ENCODE peak calls at places on chromosomes 2 and 18, in ten cellular contexts. Q is sigmoid colon, G is H1, T is GM12878, N is ovary, F is K562, C is tibial nerve, M is suprapubic skin, R is transverse colon, I is HepG2. H is an unnamed sample. For H3K27me3, the result is how much of the 10 kb centered on the place peaks cover.

GRCh38 chr18:49048361-49048760 is 97.6 kb upstream of the SMAD7 start:
- DNase-seq in Q (no peak), G (no peak), T (no peak), N (no peak), F (no peak), C (no peak), M (no peak), R (no peak), I (no peak), H (no peak)

GRCh38 chr2:32760628-32761027 is 132.8 kb downstream of the TTC27 start:
- DNase-seq in Q (no peak), G (no peak), T (no peak), N (no peak), F (no peak), C (no peak), M (no peak), R (no peak), I (no peak), H (no peak)

GRCh38 chr2:156112323-156112722 is 220.2 kb downstream of the NR4A2 start:
- DNase-seq in Q (no peak), G (no peak), T (no peak), N (no peak), F (no peak), C (no peak), M (no peak), R (no peak), I (no peak), H (no peak)

GRCh38 chr2:50722828-50723227 is 309.1 kb downstream of the NRXN1 start:
- DNase-seq in Q (no peak), G (no peak), T (no peak), N (no peak), F (no peak), C (no peak), M (no peak), R (no peak), I (no peak), H (no peak)

GRCh38 chr2:36667931-36668330 is 28.6 kb upstream of the VIT start:
- DNase-seq in Q (no peak), G (no peak), T (no peak), N (no peak), F (no peak), C (no peak), M (no peak), R (no peak), I (no peak), H (no peak)

GRCh38 chr2:235008584-235009044 is 56.8 kb downstream of the SH3BP4 start:
- DNase-seq in Q (no peak), G (no peak), T (no peak), N (no peak), F (no peak), C (no peak), M (no peak), R (peak), I (peak), H (peak)

GRCh38 chr2:203492965-203493364 is 42.1 kb downstream of the RAPH1 start:
- DNase-seq in Q (no peak), G (no peak), T (no peak), N (no peak), F (no peak), C (no peak), M (no peak), R (no peak), I (no peak), H (no peak)

GRCh38 chr2:170817999-170818293 is 1.3 kb downstream of the GAD1 start:
- DNase-seq in Q (no peak), G (peak), T (no peak), N (no peak), F (no peak), C (no peak), M (no peak), R (no peak), I (no peak), H (no peak)

GRCh38 chr18:10300739-10301138 is 153.7 kb upstream of the APCDD1 start:
- DNase-seq in Q (no peak), G (no peak), T (no peak), N (no peak), F (no peak), C (no peak), M (no peak), R (no peak), I (peak), H (no peak)

GRCh38 chr18:29154758-29155725 is 978.1 kb upstream of the CDH2 start:
- DNase-seq in Q (no peak), G (no peak), T (no peak), N (no peak), F (no peak), C (no peak), M (no peak), R (no peak), I (no peak), H (no peak)

GRCh38 chr18:61851940-61852451 is 40.8 kb downstream of the RNF152 start:
- DNase-seq in Q (no peak), G (no peak), T (no peak), N (no peak), F (no peak), C (no peak), M (no peak), R (no peak), I (no peak), H (no peak)

GRCh38 chr2:33158482-33159003 is 211.8 kb downstream of the LTBP1 start:
- DNase-seq in Q (no peak), G (no peak), T (no peak), N (no peak), F (no peak), C (no peak), M (no peak), R (no peak), I (no peak), H (no peak)

GRCh38 chr2:237298323-237299118 is 115.4 kb downstream of the COL6A3 start:
- DNase-seq in Q (no peak), G (no peak), T (no peak), N (no peak), F (no peak), C (no peak), M (no peak), R (no peak), I (peak), H (no peak)

DNA sequence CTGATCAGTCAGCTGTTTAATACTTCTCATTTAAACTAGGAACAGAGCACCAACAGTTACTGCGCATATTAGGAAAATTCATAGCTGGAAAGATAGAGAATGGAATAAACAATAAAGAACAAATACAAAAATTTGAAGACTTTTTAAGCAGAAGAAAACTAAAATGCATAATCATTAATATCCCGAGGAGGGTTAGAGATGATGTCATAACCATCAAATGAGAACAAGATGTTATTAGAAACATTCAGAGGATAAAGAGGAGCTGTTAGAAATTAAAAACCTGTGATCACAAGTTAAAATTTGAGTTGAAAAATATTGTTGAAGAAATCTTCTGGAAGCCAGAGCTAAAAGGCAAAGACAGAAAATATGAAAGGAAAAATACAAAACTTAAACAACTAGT is 54.0 kb upstream of the ALKAL2 start:
- DNase-seq in Q (no peak), G (no peak), T (no peak), N (no peak), F (no peak), C (no peak), M (no peak), R (no peak), I (no peak), H (no peak)
- TF ChIP-seq EP300 in Q (no peak), G (no peak), T (no peak), N (no peak), F (no peak), C (no peak), M (no peak), R (no peak), I (no peak), H (no peak)

GRCh38 chr2:197498627-197498936 is 1.1 kb downstream of the HSPD1 start:
- DNase-seq in Q (no peak), G (no peak), T (no peak), N (no peak), F (no peak), C (no peak), M (no peak), R (no peak), I (no peak), H (no peak)

GRCh38 chr2:197499594-197500502 is at the start of the genes HSPD1 and HSPE1:
- DNase-seq in Q (peak), G (peak), T (peak), N (peak), F (peak), C (peak), M (peak), R (peak), I (peak), H (peak)

GRCh38 chr2:197500503-197501179 is 462 bp downstream of the HSPE1 start:
- DNase-seq in Q (no peak), G (no peak), T (no peak), N (no peak), F (no peak), C (no peak), M (peak), R (no peak), I (no peak), H (no peak)

GRCh38 chr2:197497301-197497700 is 2.3 kb downstream of the HSPD1 start:
- DNase-seq in Q (no peak), G (no peak), T (no peak), N (no peak), F (no peak), C (no peak), M (no peak), R (no peak), I (no peak), H (no peak)

GRCh38 chr2:197498937-197499593 is 575 bp downstream of the HSPD1 start:
- DNase-seq in Q (peak), G (peak), T (no peak), N (peak), F (peak), C (peak), M (peak), R (peak), I (peak), H (peak)
- TF ChIP-seq POLR2A in Q (no peak), G (peak), T (peak), N (no peak), F (no peak), C (no peak), M (no peak), R (peak), I (peak), H (no peak)

GRCh38 chr18:24940416-24940815 is 411.6 kb downstream of the ZNF521 start:
- DNase-seq in Q (no peak), G (no peak), T (no peak), N (no peak), F (no peak), C (no peak), M (no peak), R (no peak), I (no peak), H (no peak)
- H3K27me3 ChIP-seq in Q (under half), G (under half), T (under half), N (under half), F (under half), C (under half), M (under half), R (under half), I (under half), H (under half)

GRCh38 chr18:34970106-34970505 is 71.1 kb upstream of the MAPRE2 start:
- DNase-seq in Q (no peak), G (no peak), T (no peak), N (no peak), F (no peak), C (no peak), M (no peak), R (no peak), I (no peak), H (no peak)
- TF ChIP-seq EP300 in Q (no peak), G (no peak), T (no peak), N (no peak), F (no peak), C (no peak), M (no peak), R (no peak), I (no peak), H (no peak)

GRCh38 chr2:241894681-241895426 is 25.3 kb downstream of the RTP5 start:
- DNase-seq in Q (no peak), G (peak), T (no peak), N (peak), F (no peak), C (no peak), M (peak), R (no peak), I (no peak), H (peak)
- TF ChIP-seq POLR2A in Q (no peak), G (no peak), T (no peak), N (no peak), F (no peak), C (no peak), M (no peak), R (no peak), I (no peak), H (no peak)

GRCh38 chr2:46153996-46154753 is 143.0 kb upstream of the EPAS1 start:
- DNase-seq in Q (no peak), G (no peak), T (no peak), N (no peak), F (no peak), C (no peak), M (no peak), R (no peak), I (no peak), H (no peak)
- H3K27me3 ChIP-seq in Q (under half), G (under half), T (under half), N (under half), F (under half), C (under half), M (under half), R (under half), I (under half), H (under half)

GRCh38 chr2:9773905-9774239 is 69.4 kb upstream of the TAF1B start:
- DNase-seq in Q (no peak), G (no peak), T (no peak), N (no peak), F (no peak), C (no peak), M (peak), R (no peak), I (no peak), H (no peak)

GRCh38 chr2:9775351-9775750 is 67.9 kb upstream of the TAF1B start:
- DNase-seq in Q (no peak), G (no peak), T (no peak), N (no peak), F (no peak), C (no peak), M (peak), R (no peak), I (no peak), H (no peak)

GRCh38 chr2:9775999-9776685 is 67.1 kb upstream of the TAF1B start:
- DNase-seq in Q (no peak), G (no peak), T (no peak), N (no peak), F (no peak), C (no peak), M (peak), R (no peak), I (no peak), H (no peak)

GRCh38 chr2:9772999-9773904 is 70.0 kb upstream of the TAF1B start:
- DNase-seq in Q (no peak), G (no peak), T (no peak), N (no peak), F (no peak), C (no peak), M (peak), R (no peak), I (no peak), H (no peak)

DNA sequence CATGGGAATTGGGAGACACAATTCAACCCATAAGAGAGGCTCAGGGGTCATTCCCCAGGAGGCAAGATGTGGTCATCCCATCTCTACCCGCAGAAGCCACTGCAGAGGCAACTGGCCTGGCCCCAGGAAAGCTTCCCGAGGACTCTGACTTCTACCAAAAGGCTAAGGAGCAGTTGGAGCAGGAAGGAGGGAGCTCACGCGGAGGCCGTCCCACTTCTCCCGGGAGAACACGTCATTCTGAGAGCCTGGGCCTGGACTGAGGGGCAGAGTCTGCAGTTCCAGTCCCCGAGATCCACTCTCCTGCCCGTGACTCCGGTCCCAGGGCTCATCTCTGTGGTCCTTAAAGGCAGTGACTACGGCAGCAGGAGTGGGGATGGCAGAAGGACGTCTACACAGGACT is 69.0 kb upstream of the TAF1B start:
- DNase-seq in Q (no peak), G (no peak), T (no peak), N (no peak), F (no peak), C (no peak), M (peak), R (no peak), I (no peak), H (no peak)
- TF ChIP-seq EP300 in Q (no peak), G (no peak), T (no peak), N (no peak), F (no peak), C (no peak), M (no peak), R (no peak), I (no peak), H (no peak)

DNA sequence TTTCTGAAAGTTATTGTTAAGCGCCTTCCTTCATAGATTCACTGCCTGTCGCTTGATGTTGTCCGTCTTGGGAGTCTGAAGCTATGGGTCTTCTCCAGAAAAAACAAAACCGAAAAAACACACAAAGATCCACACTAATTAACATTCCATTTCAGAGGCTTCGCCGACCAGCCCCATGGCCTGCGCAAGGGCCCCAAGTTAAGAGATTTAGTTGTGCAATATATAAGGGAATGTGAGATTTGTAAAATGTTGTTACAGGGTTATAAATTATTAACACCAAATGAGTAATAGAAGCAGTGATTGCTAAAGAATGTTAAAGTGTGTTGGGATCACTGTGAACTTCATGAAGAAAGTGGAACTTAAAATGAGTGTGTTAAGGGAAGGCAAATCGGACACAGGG is 827 bp downstream of the CFAP221 start:
- DNase-seq in Q (no peak), G (no peak), T (no peak), N (peak), F (no peak), C (no peak), M (no peak), R (no peak), I (no peak), H (no peak)
- TF ChIP-seq POLR2A in Q (no peak), G (no peak), T (no peak), N (no peak), F (no peak), C (no peak), M (no peak), R (no peak), I (no peak), H (no peak)

GRCh38 chr2:172082944-172083718 is 2.2 kb upstream of the DLX1 start:
- DNase-seq in Q (no peak), G (peak), T (no peak), N (no peak), F (no peak), C (no peak), M (peak), R (no peak), I (no peak), H (no peak)
- H3K27me3 ChIP-seq in Q (half or more), G (half or more), T (under half), N (under half), F (under half), C (under half), M (half or more), R (half or more), I (half or more), H (half or more)

GRCh38 chr2:26922638-26923466 is 47.6 kb upstream of the MAPRE3 start:
- DNase-seq in Q (peak), G (no peak), T (no peak), N (peak), F (peak), C (peak), M (no peak), R (peak), I (peak), H (peak)
- TF ChIP-seq EP300 in Q (no peak), G (no peak), T (no peak), N (no peak), F (no peak), C (no peak), M (no peak), R (no peak), I (no peak), H (no peak)

H was measured in stomach.